ENCODE peak calls at places on chromosomes 3 and 15, in eight cellular contexts. One of them, this sample, is unnamed.
A peak's percentile ranks its signal among the peaks of the same experiment; 100 is the strongest.

GRCh38 chr15:41691471-41691870 is 31.3 kb downstream of the MGA start:
- DNase-seq in dorsolateral prefrontal cortex: no peak
- DNase-seq in fibroblast of the aortic adventitia: peak; percentile 17
- DNase-seq in MM.1S: no peak
- DNase-seq in endothelial cell: no peak
- DNase-seq in right lobe of liver: no peak
- DNase-seq in cardiac fibroblast: peak; percentile 19
- DNase-seq in Peyer's patch: no peak
- DNase-seq in this sample: peak; percentile 18

GRCh38 chr15:99682455-99682854 is 50.8 kb downstream of the LYSMD4 start:
- DNase-seq in Peyer's patch: no peak
- DNase-seq in cardiac fibroblast: peak; percentile 86
- DNase-seq in fibroblast of the aortic adventitia: peak; percentile 84
- DNase-seq in right lobe of liver: no peak
- DNase-seq in endothelial cell: no peak
- DNase-seq in dorsolateral prefrontal cortex: no peak
- DNase-seq in MM.1S: no peak
- DNase-seq in this sample: no peak

GRCh38 chr3:55697177-55697865 is 210.2 kb upstream of the WNT5A start:
- DNase-seq in dorsolateral prefrontal cortex: peak; percentile 26
- DNase-seq in Peyer's patch: no peak
- DNase-seq in cardiac fibroblast: no peak
- DNase-seq in endothelial cell: no peak
- DNase-seq in MM.1S: no peak
- DNase-seq in fibroblast of the aortic adventitia: no peak
- DNase-seq in right lobe of liver: no peak
- DNase-seq in this sample: no peak

GRCh38 chr3:190385835-190386688 is 1.9 kb upstream of the CLDN16 start:
- DNase-seq in dorsolateral prefrontal cortex: no peak
- DNase-seq in fibroblast of the aortic adventitia: peak; percentile 98
- DNase-seq in MM.1S: no peak
- DNase-seq in right lobe of liver: no peak
- DNase-seq in cardiac fibroblast: peak; percentile 90
- DNase-seq in Peyer's patch: no peak
- DNase-seq in endothelial cell: no peak
- DNase-seq in this sample: no peak

GRCh38 chr3:52481819-52482521 is 13.2 kb upstream of the STAB1 start:
- DNase-seq in MM.1S: no peak
- DNase-seq in cardiac fibroblast: peak; percentile 20
- DNase-seq in right lobe of liver: peak; percentile 30
- DNase-seq in dorsolateral prefrontal cortex: no peak
- DNase-seq in fibroblast of the aortic adventitia: no peak
- DNase-seq in endothelial cell: peak; percentile 80
- DNase-seq in Peyer's patch: no peak
- DNase-seq in this sample: no peak

GRCh38 chr15:64452988-64453688 is 7.2 kb upstream of the ZNF609 start:
- DNase-seq in dorsolateral prefrontal cortex: peak; percentile 64
- DNase-seq in fibroblast of the aortic adventitia: peak; percentile 53
- DNase-seq in right lobe of liver: peak; percentile 60
- DNase-seq in cardiac fibroblast: peak; percentile 69
- DNase-seq in MM.1S: no peak
- DNase-seq in Peyer's patch: no peak
- DNase-seq in endothelial cell: no peak
- DNase-seq in this sample: no peak

GRCh38 chr3:161305095-161305991 is 66.0 kb downstream of the SPTSSB start:
- DNase-seq in fibroblast of the aortic adventitia: peak; percentile 44
- DNase-seq in MM.1S: peak; percentile 26
- DNase-seq in right lobe of liver: no peak
- DNase-seq in dorsolateral prefrontal cortex: no peak
- DNase-seq in Peyer's patch: no peak
- DNase-seq in cardiac fibroblast: peak; percentile 42
- DNase-seq in endothelial cell: no peak
- DNase-seq in this sample: peak; percentile 25

GRCh38 chr3:172703966-172704365 is 6.9 kb downstream of the NCEH1 start:
- DNase-seq in right lobe of liver: no peak
- DNase-seq in MM.1S: no peak
- DNase-seq in fibroblast of the aortic adventitia: no peak
- DNase-seq in cardiac fibroblast: no peak
- DNase-seq in endothelial cell: no peak
- DNase-seq in dorsolateral prefrontal cortex: no peak
- DNase-seq in Peyer's patch: no peak
- DNase-seq in this sample: no peak

GRCh38 chr15:56817266-56817665 is 84.0 kb upstream of the ZNF280D start:
- DNase-seq in fibroblast of the aortic adventitia: peak; percentile 15
- DNase-seq in cardiac fibroblast: peak; percentile 59
- DNase-seq in MM.1S: no peak
- DNase-seq in right lobe of liver: no peak
- DNase-seq in endothelial cell: no peak
- DNase-seq in dorsolateral prefrontal cortex: no peak
- DNase-seq in Peyer's patch: no peak
- DNase-seq in this sample: no peak

GRCh38 chr3:189496375-189497138 is 134.6 kb upstream of the TP63 start:
- DNase-seq in right lobe of liver: no peak
- DNase-seq in endothelial cell: no peak
- DNase-seq in fibroblast of the aortic adventitia: peak; percentile 43
- DNase-seq in MM.1S: no peak
- DNase-seq in cardiac fibroblast: no peak
- DNase-seq in dorsolateral prefrontal cortex: no peak
- DNase-seq in Peyer's patch: no peak
- DNase-seq in this sample: no peak

GRCh38 chr15:56351957-56352506 is 13.2 kb upstream of the TEX9 start:
- DNase-seq in right lobe of liver: no peak
- DNase-seq in fibroblast of the aortic adventitia: no peak
- DNase-seq in endothelial cell: no peak
- DNase-seq in dorsolateral prefrontal cortex: no peak
- DNase-seq in cardiac fibroblast: peak; percentile 7
- DNase-seq in Peyer's patch: no peak
- DNase-seq in MM.1S: no peak
- DNase-seq in this sample: no peak

GRCh38 chr15:95448531-95449210 is 881.8 kb upstream of the NR2F2 start:
- DNase-seq in dorsolateral prefrontal cortex: no peak
- DNase-seq in fibroblast of the aortic adventitia: peak; percentile 44
- DNase-seq in cardiac fibroblast: no peak
- DNase-seq in Peyer's patch: no peak
- DNase-seq in endothelial cell: no peak
- DNase-seq in right lobe of liver: no peak
- DNase-seq in MM.1S: no peak
- DNase-seq in this sample: no peak

GRCh38 chr15:94265009-94265408 is 33.6 kb downstream of the MCTP2 start:
- DNase-seq in dorsolateral prefrontal cortex: no peak
- DNase-seq in MM.1S: no peak
- DNase-seq in Peyer's patch: no peak
- DNase-seq in fibroblast of the aortic adventitia: no peak
- DNase-seq in endothelial cell: no peak
- DNase-seq in cardiac fibroblast: no peak
- DNase-seq in right lobe of liver: no peak
- DNase-seq in this sample: no peak

GRCh38 chr15:45201557-45202246 is 13.9 kb upstream of the SHF start:
- DNase-seq in dorsolateral prefrontal cortex: no peak
- DNase-seq in Peyer's patch: no peak
- DNase-seq in cardiac fibroblast: no peak
- DNase-seq in MM.1S: no peak
- DNase-seq in endothelial cell: no peak
- DNase-seq in right lobe of liver: no peak
- DNase-seq in fibroblast of the aortic adventitia: no peak
- DNase-seq in this sample: no peak

GRCh38 chr3:11845661-11846060 is 1.0 kb downstream of the TAMM41 start:
- DNase-seq in endothelial cell: no peak
- DNase-seq in MM.1S: peak; percentile 16
- DNase-seq in dorsolateral prefrontal cortex: no peak
- DNase-seq in right lobe of liver: no peak
- DNase-seq in cardiac fibroblast: no peak
- DNase-seq in fibroblast of the aortic adventitia: no peak
- DNase-seq in Peyer's patch: no peak
- DNase-seq in this sample: peak; percentile 30

GRCh38 chr3:51024765-51025681 is 350.3 kb downstream of the DOCK3 start:
- DNase-seq in right lobe of liver: peak; percentile 22
- DNase-seq in Peyer's patch: no peak
- DNase-seq in fibroblast of the aortic adventitia: no peak
- DNase-seq in cardiac fibroblast: no peak
- DNase-seq in dorsolateral prefrontal cortex: no peak
- DNase-seq in MM.1S: peak; percentile 91
- DNase-seq in endothelial cell: no peak
- DNase-seq in this sample: no peak

GRCh38 chr3:42118762-42119361 is 27.7 kb downstream of the TRAK1 start:
- DNase-seq in right lobe of liver: no peak
- DNase-seq in fibroblast of the aortic adventitia: peak; percentile 43
- DNase-seq in cardiac fibroblast: peak; percentile 31
- DNase-seq in endothelial cell: peak; percentile 40
- DNase-seq in dorsolateral prefrontal cortex: no peak
- DNase-seq in MM.1S: peak; percentile 23
- DNase-seq in Peyer's patch: peak; percentile 55
- DNase-seq in this sample: peak; percentile 83

DNA sequence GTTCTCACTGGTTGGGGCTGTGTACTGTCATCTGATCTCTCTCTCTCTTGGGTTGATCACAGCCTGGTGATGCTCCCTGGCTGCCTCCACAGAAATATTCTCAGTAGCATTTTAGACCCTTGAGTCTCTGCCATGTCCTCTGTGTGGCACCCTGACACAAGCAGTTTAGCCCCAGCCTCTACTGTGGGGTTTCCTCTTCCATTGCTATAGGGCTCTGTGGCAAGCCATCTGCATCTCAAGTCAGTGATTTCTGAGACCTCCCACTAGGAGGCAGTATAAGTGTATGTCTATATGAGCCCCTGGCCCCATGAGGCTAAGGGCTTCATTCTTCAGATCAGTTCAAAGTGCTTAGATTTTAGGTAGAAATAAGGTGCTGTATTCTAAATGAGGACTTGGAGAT is 50.6 kb upstream of the PLAAT1 start:
- DNase-seq in MM.1S: peak; percentile 53
- DNase-seq in dorsolateral prefrontal cortex: no peak
- DNase-seq in Peyer's patch: no peak
- DNase-seq in right lobe of liver: no peak
- DNase-seq in endothelial cell: peak; percentile 51
- DNase-seq in cardiac fibroblast: peak; percentile 11
- DNase-seq in fibroblast of the aortic adventitia: no peak
- DNase-seq in this sample: peak; percentile 32
- TF ChIP-seq CTCF in MM.1S: peak; percentile 56
- TF ChIP-seq CTCF in dorsolateral prefrontal cortex: peak; percentile 52
- TF ChIP-seq CTCF in Peyer's patch: peak; percentile 28
- TF ChIP-seq CTCF in right lobe of liver: peak; percentile 27
- TF ChIP-seq CTCF in endothelial cell: peak; percentile 78
- TF ChIP-seq CTCF in cardiac fibroblast: no peak
- TF ChIP-seq CTCF in fibroblast of the aortic adventitia: no peak
- TF ChIP-seq CTCF in this sample: peak; percentile 35

GRCh38 chr15:31892513-31892912 is 137.8 kb upstream of the CHRNA7 start:
- DNase-seq in endothelial cell: no peak
- DNase-seq in right lobe of liver: no peak
- DNase-seq in MM.1S: no peak
- DNase-seq in fibroblast of the aortic adventitia: no peak
- DNase-seq in dorsolateral prefrontal cortex: no peak
- DNase-seq in cardiac fibroblast: no peak
- DNase-seq in Peyer's patch: no peak
- DNase-seq in this sample: no peak

DNA sequence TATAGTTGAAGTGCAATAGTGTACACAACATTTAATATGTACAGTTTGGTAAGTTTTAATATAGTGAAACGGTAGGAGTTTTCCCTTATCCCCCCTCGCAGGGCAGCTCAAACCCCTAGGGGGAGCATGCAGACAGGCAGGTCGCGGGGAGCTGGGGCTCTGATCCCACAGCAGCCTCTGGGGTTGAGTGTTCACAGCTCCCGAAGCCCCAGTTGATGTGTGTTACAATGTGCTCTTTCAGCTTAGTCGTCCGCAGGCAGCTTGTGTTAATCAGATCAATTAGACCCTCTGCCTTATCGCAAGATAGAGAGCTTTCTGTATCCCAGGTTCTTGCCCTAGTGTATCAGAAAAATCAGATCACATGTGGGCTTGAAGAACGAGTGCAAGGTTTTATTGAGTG is 143.1 kb upstream of the CHRNA7 start:
- DNase-seq in MM.1S: no peak
- DNase-seq in right lobe of liver: no peak
- DNase-seq in endothelial cell: peak; percentile 17
- DNase-seq in dorsolateral prefrontal cortex: no peak
- DNase-seq in cardiac fibroblast: no peak
- DNase-seq in fibroblast of the aortic adventitia: no peak
- DNase-seq in Peyer's patch: no peak
- DNase-seq in this sample: no peak
- TF ChIP-seq CTCF in MM.1S: no peak
- TF ChIP-seq CTCF in right lobe of liver: no peak
- TF ChIP-seq CTCF in endothelial cell: peak; percentile 13
- TF ChIP-seq CTCF in dorsolateral prefrontal cortex: peak; percentile 29
- TF ChIP-seq CTCF in cardiac fibroblast: no peak
- TF ChIP-seq CTCF in fibroblast of the aortic adventitia: no peak
- TF ChIP-seq CTCF in Peyer's patch: peak; percentile 14
- TF ChIP-seq CTCF in this sample: no peak

GRCh38 chr3:168053115-168053514 is 42.6 kb downstream of the GOLIM4 start:
- DNase-seq in endothelial cell: no peak
- DNase-seq in cardiac fibroblast: peak; percentile 21
- DNase-seq in Peyer's patch: no peak
- DNase-seq in right lobe of liver: no peak
- DNase-seq in fibroblast of the aortic adventitia: no peak
- DNase-seq in dorsolateral prefrontal cortex: no peak
- DNase-seq in MM.1S: no peak
- DNase-seq in this sample: no peak
- TF ChIP-seq CTCF in endothelial cell: no peak
- TF ChIP-seq CTCF in cardiac fibroblast: peak; percentile 23
- TF ChIP-seq CTCF in Peyer's patch: no peak
- TF ChIP-seq CTCF in right lobe of liver: peak; percentile 26
- TF ChIP-seq CTCF in fibroblast of the aortic adventitia: peak; percentile 48
- TF ChIP-seq CTCF in dorsolateral prefrontal cortex: peak; percentile 35
- TF ChIP-seq CTCF in MM.1S: peak; percentile 24
- TF ChIP-seq CTCF in this sample: peak; percentile 30

DNA sequence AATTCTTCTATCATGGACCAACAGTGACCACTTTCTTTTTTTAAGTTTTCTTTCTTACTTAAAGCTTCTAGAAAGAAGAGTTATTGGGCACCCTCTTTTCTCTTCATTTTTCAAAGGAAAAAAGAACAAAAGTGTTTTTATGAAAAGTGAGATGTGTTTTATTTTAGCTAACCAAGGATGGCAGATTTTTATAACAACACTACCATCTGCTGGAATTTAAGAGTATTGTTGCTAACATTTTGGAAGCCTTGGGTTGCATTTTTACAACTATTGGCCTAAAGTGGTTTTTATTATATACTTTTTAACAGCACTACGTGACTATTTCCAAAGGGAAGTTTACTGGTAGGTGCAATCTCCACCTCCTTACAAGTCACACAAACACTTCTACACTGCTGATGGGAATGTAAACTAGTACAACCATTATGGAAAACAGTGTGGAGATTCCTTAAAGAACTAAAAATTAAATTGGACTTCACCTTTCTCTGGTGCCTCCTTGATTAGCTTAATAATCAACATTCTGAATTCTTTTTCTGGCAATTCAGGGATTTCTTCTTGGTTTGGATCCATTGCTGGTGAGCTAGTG is 237.7 kb upstream of the AGTR1 start:
- DNase-seq in dorsolateral prefrontal cortex: no peak
- DNase-seq in MM.1S: peak; percentile 36
- DNase-seq in endothelial cell: no peak
- DNase-seq in right lobe of liver: no peak
- DNase-seq in fibroblast of the aortic adventitia: peak; percentile 42
- DNase-seq in cardiac fibroblast: peak; percentile 6
- DNase-seq in Peyer's patch: no peak
- DNase-seq in this sample: peak; percentile 12
- TF ChIP-seq CTCF in dorsolateral prefrontal cortex: peak; percentile 41
- TF ChIP-seq CTCF in MM.1S: peak; percentile 53
- TF ChIP-seq CTCF in endothelial cell: peak; percentile 51
- TF ChIP-seq CTCF in right lobe of liver: peak; percentile 58
- TF ChIP-seq CTCF in fibroblast of the aortic adventitia: peak; percentile 37
- TF ChIP-seq CTCF in cardiac fibroblast: peak; percentile 40
- TF ChIP-seq CTCF in Peyer's patch: peak; percentile 27
- TF ChIP-seq CTCF in this sample: peak; percentile 30

GRCh38 chr3:184952671-184953070 is 140.7 kb downstream of the VPS8 start:
- DNase-seq in right lobe of liver: no peak
- DNase-seq in Peyer's patch: no peak
- DNase-seq in cardiac fibroblast: peak; percentile 26
- DNase-seq in dorsolateral prefrontal cortex: no peak
- DNase-seq in endothelial cell: no peak
- DNase-seq in fibroblast of the aortic adventitia: no peak
- DNase-seq in MM.1S: peak; percentile 85
- DNase-seq in this sample: no peak
- TF ChIP-seq CTCF in right lobe of liver: no peak
- TF ChIP-seq CTCF in Peyer's patch: no peak
- TF ChIP-seq CTCF in cardiac fibroblast: no peak
- TF ChIP-seq CTCF in dorsolateral prefrontal cortex: no peak
- TF ChIP-seq CTCF in endothelial cell: no peak
- TF ChIP-seq CTCF in fibroblast of the aortic adventitia: no peak
- TF ChIP-seq CTCF in MM.1S: no peak
- TF ChIP-seq CTCF in this sample: no peak